ENCODE peak calls at places on chromosomes 16 and 17, in seven cellular contexts. X is C1 segment of cervical spinal cord; E is mesothelial cell of epicardium; S is activated CD4-positive, alpha-beta T cell treated with anti-CD3 and anti-CD28 coated beads, Interleukin-2, amount 50 U/mL, for 4 hours; W is T1000; C is NCI-H1092 treated with DMSO at 0.1 percent for 48 hours; R is GM19239. A is an unnamed sample.

GRCh38 chr16:80583466-80583865 is 42.7 kb downstream of the DYNLRB2 start:
- DNase-seq in S (no peak), R (no peak), C (no peak), W (peak), X (no peak), E (no peak), A (no peak)

GRCh38 chr16:69166221-69166833 is 20.6 kb upstream of the SNTB2 start:
- DNase-seq in W (no peak), R (no peak), S (peak), E (no peak), C (no peak), X (no peak), A (peak)

GRCh38 chr17:40901981-40902862 is 17.2 kb upstream of the KRT20 start:
- DNase-seq in R (no peak), W (peak), X (no peak), C (peak), S (no peak), E (no peak), A (no peak)

GRCh38 chr17:49454050-49454449 is 39.4 kb upstream of the PHB1 start:
- DNase-seq in R (no peak), C (no peak), W (no peak), E (no peak), S (no peak), X (peak), A (no peak)

GRCh38 chr17:16472539-16472938 is 19.5 kb downstream of the LRRC75A start:
- DNase-seq in W (no peak), X (no peak), R (no peak), C (no peak), E (no peak), S (no peak), A (no peak)

GRCh38 chr16:46857261-46857962 is 26.4 kb upstream of the C16orf87 start:
- DNase-seq in S (no peak), W (no peak), C (peak), X (no peak), E (no peak), R (no peak), A (no peak)

GRCh38 chr16:89655062-89655643 is 2.4 kb downstream of the CHMP1A start:
- DNase-seq in S (no peak), R (no peak), C (no peak), X (no peak), W (no peak), E (no peak), A (no peak)

GRCh38 chr17:15655162-15655561 is 28.9 kb downstream of the TRIM16 start:
- DNase-seq in E (no peak), C (no peak), R (no peak), W (no peak), X (no peak), S (no peak), A (no peak)

GRCh38 chr16:56894331-56894917 is 29.4 kb downstream of the SLC12A3 start:
- DNase-seq in X (no peak), E (no peak), R (no peak), S (no peak), W (no peak), C (no peak), A (no peak)

GRCh38 chr17:7351665-7352558 is at the start of gene KCTD11:
- DNase-seq in S (peak), E (peak), C (peak), W (peak), R (peak), X (peak), A (peak)

GRCh38 chr16:84730406-84731106 is 30.8 kb downstream of the USP10 start:
- DNase-seq in E (no peak), W (peak), R (peak), C (peak), X (no peak), S (peak), A (peak)

GRCh38 chr16:68229431-68230175 is 6.3 kb downstream of the ESRP2 start:
- DNase-seq in X (no peak), C (peak), E (no peak), S (peak), W (peak), R (peak), A (peak)

GRCh38 chr17:31535581-31535981 is 144.1 kb downstream of the RAB11FIP4 start:
- DNase-seq in X (no peak), C (no peak), R (peak), E (no peak), S (no peak), W (no peak), A (peak)

GRCh38 chr16:52603015-52603414 is 56.1 kb upstream of the TOX3 start:
- DNase-seq in R (no peak), E (no peak), C (no peak), X (no peak), W (no peak), S (no peak), A (no peak)

GRCh38 chr16:68707341-68708152 is 29.5 kb upstream of the CDH1 start:
- DNase-seq in R (no peak), E (no peak), W (peak), S (no peak), X (no peak), C (no peak), A (no peak)

GRCh38 chr16:89172901-89173628 is 1.5 kb downstream of the CDH15 start:
- DNase-seq in R (no peak), W (no peak), C (no peak), S (no peak), E (no peak), X (no peak), A (no peak)

GRCh38 chr16:75254359-75254837 is 3.0 kb upstream of the BCAR1 start:
- DNase-seq in X (no peak), R (no peak), C (no peak), S (no peak), E (no peak), W (no peak), A (no peak)

GRCh38 chr17:4999429-5000093 is 1.8 kb downstream of the KIF1C start:
- DNase-seq in C (no peak), R (no peak), W (no peak), S (no peak), X (no peak), E (no peak), A (no peak)

GRCh38 chr16:64089697-64090096 is 1032.2 kb downstream of the CDH11 start:
- DNase-seq in S (no peak), R (no peak), X (no peak), C (no peak), W (no peak), E (no peak), A (no peak)

GRCh38 chr17:18253947-18254821 is 4.4 kb downstream of the FLII start:
- DNase-seq in W (no peak), X (no peak), C (no peak), S (no peak), R (no peak), E (no peak), A (no peak)

GRCh38 chr16:90046971-90047713 is 27.9 kb upstream of the DBNDD1 start:
- DNase-seq in E (no peak), C (no peak), X (no peak), W (no peak), S (no peak), R (no peak), A (peak)

GRCh38 chr17:75130059-75130631 is 1.4 kb downstream of the NT5C start:
- DNase-seq in C (no peak), X (no peak), S (no peak), R (no peak), W (no peak), E (no peak), A (no peak)

GRCh38 chr16:74522160-74522559 is 84.8 kb downstream of the GLG1 start:
- DNase-seq in X (no peak), E (no peak), R (no peak), C (no peak), S (no peak), W (no peak), A (no peak)

GRCh38 chr16:77834600-77834963 is 46.2 kb downstream of the VAT1L start:
- DNase-seq in S (no peak), X (no peak), E (no peak), R (no peak), C (no peak), W (no peak), A (no peak)

GRCh38 chr16:66918355-66918754 is 330 bp downstream of the CDH16 start:
- DNase-seq in R (no peak), S (no peak), X (no peak), E (no peak), C (no peak), W (no peak), A (no peak)

GRCh38 chr16:9048302-9048700 is 43.1 kb upstream of the HAPSTR1 start:
- DNase-seq in W (no peak), E (no peak), C (no peak), S (no peak), X (no peak), R (no peak), A (no peak)

A was measured in GM13976.